ENCODE peak calls at places on chromosome 2, in ten cellular contexts. P, T, E, M, O, D, N, Z, Y and L are unnamed samples.

GRCh38 chr2:207849443-207849842 is 79.7 kb upstream of the FZD5 start:
- DNase-seq in P (no peak), T (no peak), E (no peak), M (no peak), O (no peak), D (no peak), N (no peak), Z (no peak), Y (no peak), L (no peak)

GRCh38 chr2:224165901-224166319 is 126.8 kb upstream of the SERPINE2 start:
- DNase-seq in P (no peak), T (no peak), E (no peak), M (no peak), O (no peak), D (no peak), N (no peak), Z (no peak), Y (no peak), L (no peak)

GRCh38 chr2:238573065-238573778 is 146.5 kb downstream of the ASB1 start:
- DNase-seq in P (no peak), T (no peak), E (no peak), M (peak), O (no peak), D (no peak), N (no peak), Z (peak), Y (no peak), L (no peak)

GRCh38 chr2:209501579-209501978 is 77.7 kb downstream of the MAP2 start:
- DNase-seq in P (no peak), T (no peak), E (no peak), M (no peak), O (no peak), D (no peak), N (no peak), Z (no peak), Y (no peak), L (no peak)

GRCh38 chr2:162245737-162246136 is 2.5 kb upstream of the FAP start:
- DNase-seq in P (no peak), T (no peak), E (no peak), M (no peak), O (no peak), D (no peak), N (no peak), Z (no peak), Y (no peak), L (no peak)

GRCh38 chr2:154324601-154325000 is 373.9 kb upstream of the KCNJ3 start:
- DNase-seq in P (no peak), T (no peak), E (no peak), M (no peak), O (no peak), D (no peak), N (no peak), Z (no peak), Y (peak), L (no peak)

GRCh38 chr2:28869494-28870145 is 489 bp downstream of the TRMT61B start:
- DNase-seq in P (no peak), T (peak), E (peak), M (no peak), O (no peak), D (peak), N (no peak), Z (no peak), Y (no peak), L (no peak)

GRCh38 chr2:189144700-189145211 is 34.8 kb downstream of the COL5A2 start:
- DNase-seq in P (no peak), T (no peak), E (no peak), M (no peak), O (no peak), D (no peak), N (no peak), Z (no peak), Y (no peak), L (no peak)

GRCh38 chr2:133504566-133505505 is 63.4 kb downstream of the NCKAP5 start:
- DNase-seq in P (no peak), T (peak), E (peak), M (no peak), O (peak), D (peak), N (peak), Z (no peak), Y (peak), L (no peak)

GRCh38 chr2:20818820-20819219 is 4.1 kb downstream of the LDAH start:
- DNase-seq in P (no peak), T (no peak), E (no peak), M (no peak), O (no peak), D (no peak), N (no peak), Z (no peak), Y (no peak), L (no peak)

GRCh38 chr2:12169060-12169406 is 422.6 kb downstream of the LPIN1 start:
- DNase-seq in P (no peak), T (peak), E (no peak), M (no peak), O (peak), D (no peak), N (no peak), Z (no peak), Y (peak), L (no peak)

GRCh38 chr2:86414996-86415395 is 26.2 kb upstream of the KDM3A start:
- DNase-seq in P (no peak), T (no peak), E (no peak), M (no peak), O (no peak), D (no peak), N (no peak), Z (no peak), Y (no peak), L (no peak)

GRCh38 chr2:181258761-181259160 is 198.4 kb upstream of the ITGA4 start:
- DNase-seq in P (no peak), T (no peak), E (no peak), M (no peak), O (no peak), D (no peak), N (no peak), Z (no peak), Y (no peak), L (no peak)

GRCh38 chr2:71505086-71505769 is 51.9 kb downstream of the DYSF start:
- DNase-seq in P (no peak), T (no peak), E (no peak), M (no peak), O (no peak), D (no peak), N (no peak), Z (no peak), Y (no peak), L (no peak)

GRCh38 chr2:232038251-232038897 is 76.9 kb downstream of the DIS3L2 start:
- DNase-seq in P (no peak), T (no peak), E (no peak), M (no peak), O (no peak), D (no peak), N (no peak), Z (no peak), Y (no peak), L (no peak)

GRCh38 chr2:160584972-160585494 is 91.4 kb upstream of the RBMS1 start:
- DNase-seq in P (no peak), T (peak), E (no peak), M (no peak), O (no peak), D (no peak), N (no peak), Z (no peak), Y (no peak), L (no peak)

GRCh38 chr2:15316370-15316814 is 244.7 kb downstream of the NBAS start:
- DNase-seq in P (no peak), T (no peak), E (no peak), M (no peak), O (no peak), D (no peak), N (no peak), Z (no peak), Y (no peak), L (no peak)

GRCh38 chr2:9310390-9310789 is 103.8 kb downstream of the ASAP2 start:
- DNase-seq in P (no peak), T (peak), E (peak), M (no peak), O (peak), D (peak), N (peak), Z (peak), Y (peak), L (peak)

GRCh38 chr2:159131267-159131790 is 155.2 kb downstream of the WDSUB1 start:
- DNase-seq in P (no peak), T (no peak), E (no peak), M (no peak), O (no peak), D (no peak), N (no peak), Z (no peak), Y (no peak), L (no peak)

GRCh38 chr2:72144412-72144745 is 3.3 kb downstream of the CYP26B1 start:
- DNase-seq in P (no peak), T (no peak), E (no peak), M (no peak), O (peak), D (no peak), N (no peak), Z (no peak), Y (peak), L (no peak)

GRCh38 chr2:138491495-138491862 is 10.1 kb upstream of the SPOPL start:
- DNase-seq in P (no peak), T (no peak), E (no peak), M (no peak), O (no peak), D (no peak), N (no peak), Z (no peak), Y (no peak), L (no peak)
- TF ChIP-seq CTCF in P (no peak), T (no peak), E (no peak), M (no peak), O (no peak), D (no peak), N (no peak), Z (no peak), Y (no peak), L (no peak)

GRCh38 chr2:172173307-172173706 is 70.6 kb upstream of the DLX2 start:
- DNase-seq in P (no peak), T (no peak), E (no peak), M (no peak), O (no peak), D (no peak), N (no peak), Z (no peak), Y (no peak), L (no peak)
- H3K4me3 ChIP-seq in P (no peak), T (no peak), E (no peak), M (no peak), O (no peak), D (no peak), N (no peak), Z (no peak), Y (no peak), L (no peak)

GRCh38 chr2:234949762-234950434 is 1.9 kb upstream of the SH3BP4 start:
- DNase-seq in P (no peak), T (no peak), E (no peak), M (no peak), O (no peak), D (no peak), N (no peak), Z (no peak), Y (no peak), L (no peak)
- TF ChIP-seq POLR2A in P (no peak), T (no peak), E (no peak), M (no peak), O (no peak), D (no peak), N (no peak), Z (no peak), Y (no peak), L (no peak)

DNA sequence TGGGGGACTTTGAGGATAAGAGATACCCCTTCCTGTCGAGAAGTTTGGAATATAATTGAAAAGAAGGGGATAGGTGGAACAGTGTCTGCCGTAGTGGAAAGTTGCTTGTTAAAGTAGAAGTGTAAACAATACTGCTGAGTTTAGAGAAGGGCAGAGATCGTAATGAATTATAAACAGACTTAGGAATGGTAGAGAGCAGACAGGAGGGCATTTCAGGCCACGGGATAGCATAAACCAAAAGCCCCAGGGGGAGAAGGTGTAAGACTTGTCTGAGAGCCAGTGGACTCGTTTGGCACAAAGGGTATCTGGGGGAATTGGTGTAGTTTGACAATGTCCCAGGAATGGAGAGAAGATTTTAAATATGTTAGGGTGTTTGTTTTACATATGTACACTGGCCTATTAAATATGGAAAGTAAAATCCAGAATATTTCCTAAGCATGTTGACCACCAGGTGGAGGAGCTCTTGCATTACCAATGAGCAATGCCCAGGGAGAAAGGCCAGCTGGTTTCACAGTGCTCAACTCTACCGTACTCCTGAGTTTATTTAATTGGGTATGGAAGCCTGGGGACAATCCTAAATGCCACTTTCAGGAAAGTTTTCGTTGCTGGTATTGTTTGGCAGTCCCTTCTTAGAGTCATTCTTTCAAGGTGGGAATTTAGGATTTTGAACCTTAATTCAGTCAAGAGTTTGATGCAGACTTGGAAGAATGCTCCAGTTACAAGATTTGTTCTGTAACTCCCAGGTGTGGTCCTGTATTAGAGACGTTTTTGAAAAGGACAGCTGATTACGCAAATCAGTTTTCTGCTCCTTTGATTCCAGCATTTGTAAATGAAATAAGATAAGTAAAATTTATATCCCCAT is 7.5 kb downstream of the COPS8 start:
- DNase-seq in P (no peak), T (peak), E (no peak), M (peak), O (peak), D (peak), N (no peak), Z (peak), Y (peak), L (no peak)
- TF ChIP-seq CTCF in P (no peak), T (no peak), E (peak), M (peak), O (peak), D (peak), N (peak), Z (peak), Y (peak), L (peak)

DNA sequence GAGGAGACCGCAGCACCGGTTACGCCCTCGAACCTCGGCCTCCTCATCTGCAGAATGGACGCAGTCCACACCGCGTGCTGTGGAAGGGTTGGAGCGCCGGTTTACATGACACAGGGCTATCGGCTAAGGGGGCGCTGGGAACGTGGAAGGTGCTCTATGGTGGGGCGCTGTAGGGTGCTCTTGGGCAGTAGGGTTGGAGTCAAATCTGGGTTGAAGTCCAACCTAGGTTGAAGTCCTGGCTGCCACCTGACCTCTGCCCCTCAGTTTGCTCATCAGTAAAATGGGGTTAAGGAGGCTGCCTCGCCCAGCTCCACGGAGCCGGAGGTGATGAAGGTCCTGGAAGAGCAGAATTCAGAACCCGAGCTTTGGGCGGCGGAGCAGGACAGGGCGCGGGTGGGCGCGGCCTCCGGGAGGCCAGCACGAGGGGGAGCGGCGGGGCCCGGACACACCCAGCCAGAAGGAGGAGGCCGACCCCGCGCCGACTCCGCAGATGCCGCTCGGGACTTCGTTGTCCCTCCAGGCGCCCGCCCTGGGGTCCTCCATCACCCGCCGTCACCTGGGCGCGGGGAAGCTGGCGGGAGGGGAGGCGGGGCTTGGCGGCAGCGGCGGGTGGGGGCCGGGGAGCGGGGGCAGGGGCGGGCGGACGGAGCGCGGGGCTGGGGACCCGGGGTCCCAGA is 561 bp upstream of the GAREM2 start:
- DNase-seq in P (no peak), T (no peak), E (no peak), M (no peak), O (no peak), D (no peak), N (no peak), Z (peak), Y (peak), L (peak)
- H3K4me3 ChIP-seq in P (no peak), T (no peak), E (peak), M (peak), O (peak), D (no peak), N (no peak), Z (peak), Y (no peak), L (no peak)

GRCh38 chr2:218404351-218405145 is 4.9 kb downstream of the CTDSP1 start:
- DNase-seq in P (no peak), T (no peak), E (no peak), M (no peak), O (no peak), D (peak), N (no peak), Z (no peak), Y (no peak), L (no peak)

GRCh38 chr2:218406949-218407703 is 7.5 kb downstream of the CTDSP1 start:
- DNase-seq in P (peak), T (peak), E (peak), M (no peak), O (peak), D (peak), N (peak), Z (no peak), Y (peak), L (peak)

GRCh38 chr2:218407717-218408116 is 8.0 kb downstream of the CTDSP1 start:
- DNase-seq in P (no peak), T (no peak), E (no peak), M (no peak), O (no peak), D (no peak), N (no peak), Z (no peak), Y (no peak), L (no peak)

GRCh38 chr2:218405365-218406208 is 5.9 kb downstream of the CTDSP1 start:
- DNase-seq in P (no peak), T (peak), E (no peak), M (no peak), O (no peak), D (peak), N (no peak), Z (no peak), Y (peak), L (peak)

DNA sequence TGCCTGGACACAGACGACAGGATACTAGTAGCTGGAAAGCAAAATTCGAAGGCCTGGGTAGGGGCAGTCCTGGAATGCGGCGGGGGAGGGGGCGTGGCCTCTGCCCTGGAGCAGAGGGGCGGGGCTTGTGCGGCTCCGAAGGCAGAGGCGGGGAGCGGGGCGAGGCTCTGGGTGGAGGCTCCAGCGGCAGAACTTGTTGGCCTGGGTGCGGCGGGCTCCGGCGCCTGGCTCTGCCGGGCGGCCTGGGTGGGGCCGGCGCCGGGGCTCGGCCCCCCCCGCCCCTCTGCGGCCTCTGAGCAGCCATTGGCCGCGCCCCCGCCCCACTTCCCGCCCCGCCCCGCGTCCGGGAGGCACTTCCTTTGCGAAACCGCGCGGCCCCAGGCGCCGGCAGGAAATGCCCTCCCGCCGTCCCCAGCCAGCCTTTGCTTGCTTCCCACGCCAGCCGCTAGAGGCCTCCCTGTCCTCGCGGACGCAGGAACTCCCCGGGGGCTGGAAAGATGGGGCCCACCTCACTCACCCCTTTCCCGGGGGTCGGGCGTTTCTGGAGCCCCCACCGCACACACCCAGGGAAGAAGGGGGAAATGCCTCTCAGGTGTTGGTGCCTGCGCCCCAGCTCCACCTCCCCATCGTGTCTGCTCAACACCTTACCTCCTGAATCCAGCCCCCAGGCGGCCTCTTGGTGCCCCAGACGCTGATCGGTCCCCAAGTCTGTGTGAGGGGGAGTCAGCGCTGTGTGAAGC is 6.7 kb downstream of the CTDSP1 start:
- DNase-seq in P (peak), T (peak), E (peak), M (peak), O (peak), D (peak), N (peak), Z (peak), Y (peak), L (peak)
- TF ChIP-seq POLR2A in P (peak), T (peak), E (peak), M (no peak), O (no peak), D (no peak), N (peak), Z (no peak), Y (no peak), L (no peak)

GRCh38 chr2:74632209-74632938 is 15.8 kb downstream of the M1AP start:
- DNase-seq in P (no peak), T (no peak), E (no peak), M (peak), O (no peak), D (no peak), N (no peak), Z (peak), Y (no peak), L (no peak)
- TF ChIP-seq CTCF in P (no peak), T (no peak), E (no peak), M (no peak), O (no peak), D (no peak), N (no peak), Z (no peak), Y (no peak), L (no peak)

GRCh38 chr2:105450495-105450894 is 51.6 kb upstream of the FHL2 start:
- DNase-seq in P (no peak), T (no peak), E (no peak), M (no peak), O (no peak), D (no peak), N (no peak), Z (no peak), Y (no peak), L (no peak)

GRCh38 chr2:105449083-105449482 is 50.2 kb upstream of the FHL2 start:
- DNase-seq in P (no peak), T (no peak), E (peak), M (no peak), O (peak), D (no peak), N (no peak), Z (no peak), Y (no peak), L (no peak)

GRCh38 chr2:105455488-105455991 is 56.7 kb upstream of the FHL2 start:
- DNase-seq in P (no peak), T (peak), E (peak), M (peak), O (no peak), D (no peak), N (peak), Z (peak), Y (peak), L (no peak)

GRCh38 chr2:105454801-105455485 is 56.1 kb upstream of the FHL2 start:
- DNase-seq in P (peak), T (peak), E (peak), M (peak), O (no peak), D (peak), N (peak), Z (peak), Y (peak), L (no peak)

GRCh38 chr2:105451571-105452140 is 52.8 kb upstream of the FHL2 start:
- DNase-seq in P (no peak), T (no peak), E (no peak), M (no peak), O (no peak), D (no peak), N (no peak), Z (no peak), Y (no peak), L (no peak)
- H3K4me3 ChIP-seq in P (no peak), T (no peak), E (no peak), M (no peak), O (no peak), D (no peak), N (no peak), Z (no peak), Y (no peak), L (no peak)